ENCODE peak calls at places on chromosome 19, in four cellular contexts. F is IMR-90, S is A549, X is heart left ventricle. A is an unnamed sample.

GRCh38 chr19:48968179-48968661 is 3.1 kb downstream of the FTL start:
- DNase-seq in F (peak; percentile 49), S (peak; percentile 49), X (no peak), A (no peak)

GRCh38 chr19:28710278-28710677 is 502.7 kb downstream of the UQCRFS1 start:
- DNase-seq in F (peak; percentile 67), S (peak; percentile 30), X (no peak), A (no peak)

GRCh38 chr19:2840794-2841790 is at the start of gene ZNF555:
- DNase-seq in F (peak; percentile 98), S (peak; percentile 96), X (peak; percentile 100), A (peak; percentile 98)

GRCh38 chr19:21835429-21835809 is 563 bp downstream of the ZNF43 start:
- DNase-seq in F (no peak), S (no peak), X (no peak), A (no peak)

GRCh38 chr19:47619763-47620162 is 10.8 kb downstream of the BICRA start:
- DNase-seq in F (peak; percentile 73), S (no peak), X (no peak), A (no peak)

GRCh38 chr19:47631681-47632446 is 22.9 kb downstream of the BICRA start:
- DNase-seq in F (no peak), S (no peak), X (peak; percentile 60), A (no peak)

GRCh38 chr19:10238172-10238783 is 7.1 kb upstream of the S1PR2 start:
- DNase-seq in F (peak; percentile 91), S (peak; percentile 26), X (peak; percentile 87), A (no peak)

GRCh38 chr19:5578094-5578846 is 10.5 kb upstream of the TINCR start:
- DNase-seq in F (peak; percentile 38), S (peak; percentile 57), X (peak; percentile 65), A (peak; percentile 92)

DNA sequence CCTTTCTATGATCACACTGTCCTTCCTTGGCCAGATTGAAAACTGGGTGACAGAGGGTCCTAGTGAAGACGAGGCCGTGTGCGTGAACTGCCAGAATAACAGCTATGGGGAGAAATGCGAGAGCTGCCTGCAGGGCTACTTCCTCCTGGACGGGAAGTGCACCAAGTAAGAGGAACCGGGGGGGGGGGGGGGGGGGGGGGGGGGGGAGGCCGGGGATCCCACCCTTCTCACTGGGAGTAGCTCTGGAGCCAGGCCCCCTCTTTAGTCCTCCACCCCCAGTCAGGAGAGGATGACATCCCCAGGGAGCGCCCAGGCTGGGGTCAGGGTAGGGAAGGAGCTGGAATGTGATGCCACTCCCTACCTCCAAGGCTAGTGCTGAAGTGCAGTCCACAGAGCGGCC is 19.4 kb downstream of the CNFN start:
- DNase-seq in F (no peak), S (no peak), X (no peak), A (no peak)
- H3K4me3 ChIP-seq in F (no peak overlapping the region), S (no peak overlapping the region), X (no peak overlapping the region), A (no peak overlapping the region)

GRCh38 chr19:45576682-45577081 is 7.9 kb downstream of the OPA3 start:
- DNase-seq in F (no peak), S (no peak), X (no peak), A (no peak)
- TF ChIP-seq POLR2A in F (no peak), S (no peak), X (no peak), A (no peak)

GRCh38 chr19:4295972-4296771 is 6.0 kb downstream of the TMIGD2 start:
- DNase-seq in F (no peak), S (no peak), X (no peak), A (no peak)

GRCh38 chr19:4297901-4298771 is 4.1 kb downstream of the TMIGD2 start:
- DNase-seq in F (no peak), S (no peak), X (no peak), A (no peak)

GRCh38 chr19:4291200-4291732 is 10.9 kb downstream of the TMIGD2 start:
- DNase-seq in F (no peak), S (no peak), X (no peak), A (no peak)

GRCh38 chr19:4292515-4292914 is 9.7 kb downstream of the TMIGD2 start:
- DNase-seq in F (no peak), S (no peak), X (no peak), A (no peak)

DNA sequence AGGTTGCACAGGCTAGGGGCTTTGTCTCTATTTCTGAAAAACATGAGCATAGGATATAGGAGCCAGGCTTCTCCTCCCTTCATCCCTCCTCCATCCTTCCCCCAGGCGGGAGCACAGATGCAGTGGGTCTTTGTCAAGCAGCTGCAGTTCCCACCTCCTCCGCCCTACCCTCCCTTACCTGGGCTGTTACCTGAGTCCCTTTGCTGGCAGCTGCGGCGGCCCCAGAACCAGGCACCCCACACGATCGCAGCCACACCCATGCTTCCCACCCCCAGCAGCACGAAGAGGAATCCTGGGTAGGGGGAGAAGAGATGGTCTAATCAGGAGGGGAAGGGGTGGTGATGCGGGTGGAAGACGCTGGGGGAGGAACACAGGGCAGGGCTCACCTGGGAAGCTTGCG is 7.8 kb downstream of the TMIGD2 start:
- DNase-seq in F (no peak), S (no peak), X (no peak), A (no peak)
- TF ChIP-seq CTCF in F (no peak), S (no peak), X (no peak), A (no peak)

DNA sequence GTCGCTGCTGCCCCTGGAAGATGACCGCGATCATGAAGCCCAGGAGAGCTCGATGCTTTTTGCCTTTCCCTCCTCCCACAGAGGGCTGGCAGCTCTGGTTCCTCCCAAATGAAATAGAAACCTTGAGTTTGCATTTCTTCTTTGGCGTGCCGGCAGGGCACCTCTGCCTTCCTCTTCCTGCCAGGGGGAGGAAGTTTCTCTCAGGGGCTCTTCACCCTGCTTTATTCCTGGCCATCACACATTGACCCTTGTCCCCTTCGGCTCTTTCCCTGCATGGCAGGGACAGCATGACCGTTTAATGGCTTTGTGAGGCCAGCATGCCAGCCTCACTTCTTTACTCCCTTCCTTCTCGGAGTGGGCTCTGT is 47.9 kb downstream of the ACTN4 start:
- DNase-seq in F (no peak), S (no peak), X (no peak), A (no peak)
- H3K4me3 ChIP-seq in F (no peak overlapping the region), S (no peak overlapping the region), X (no peak overlapping the region), A (no peak overlapping the region)

GRCh38 chr19:4174212-4174894 is 8.0 kb downstream of the SIRT6 start:
- DNase-seq in F (no peak), S (no peak), X (no peak), A (no peak)

GRCh38 chr19:4171676-4172075 is 10.7 kb downstream of the SIRT6 start:
- DNase-seq in F (no peak), S (no peak), X (no peak), A (no peak)

GRCh38 chr19:4174895-4175668 is 7.3 kb downstream of the SIRT6 start:
- DNase-seq in F (no peak), S (no peak), X (no peak), A (no peak)

GRCh38 chr19:4173479-4174211 is 8.7 kb downstream of the SIRT6 start:
- DNase-seq in F (no peak), S (no peak), X (no peak), A (no peak)

DNA sequence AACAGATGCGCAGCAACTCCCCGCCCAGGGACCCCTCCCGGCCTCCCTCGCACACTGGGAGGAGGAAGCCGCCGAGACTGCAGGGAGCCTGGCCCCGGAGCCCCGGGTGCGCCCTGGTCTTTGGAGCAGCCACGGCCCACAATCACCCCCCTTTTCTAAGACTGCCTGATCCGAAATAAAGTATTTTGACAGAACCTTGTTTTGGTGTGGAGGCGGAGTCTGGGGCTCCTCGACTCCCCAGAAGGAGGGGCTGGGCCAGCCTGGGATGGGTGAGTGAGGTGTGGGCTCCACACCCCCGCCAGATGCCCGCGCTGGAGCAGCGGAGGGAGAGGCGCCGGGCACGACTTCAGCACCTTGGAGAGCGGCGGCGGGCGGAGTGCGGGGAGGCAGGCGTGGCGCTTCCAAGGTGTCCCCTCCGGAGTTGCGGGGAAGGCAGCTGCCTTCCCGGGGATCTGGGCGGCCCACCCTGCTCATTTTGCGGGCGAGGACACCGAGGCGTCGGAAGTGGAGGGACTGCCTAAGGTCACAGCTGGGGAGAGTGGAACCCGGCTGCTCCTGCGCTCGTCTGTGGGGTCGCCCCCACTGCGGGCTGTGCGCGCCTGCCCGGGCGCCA is 9.4 kb downstream of the SIRT6 start:
- DNase-seq in F (peak; percentile 14), S (peak; percentile 17), X (peak; percentile 59), A (peak; percentile 84)
- TF ChIP-seq POLR2A in F (no peak), S (no peak), X (no peak), A (no peak)

A was measured in spleen.